ENCODE peak calls at places on chromosome 1, in five cellular contexts. One of them, this sample, is unnamed.
A peak's percentile ranks its signal among the peaks of the same experiment; 100 is the strongest.

GRCh38 chr1:66370462-66370907 is 163.5 kb upstream of the SGIP1 start:
- DNase-seq in psoas muscle: no peak
- DNase-seq in naive thymus-derived CD4-positive, alpha-beta T cell: no peak
- DNase-seq in T-helper 17 cell: no peak
- DNase-seq in Ammon's horn: no peak
- DNase-seq in this sample: no peak

GRCh38 chr1:201766117-201766863 is 62.7 kb upstream of the IPO9 start:
- DNase-seq in psoas muscle: peak; percentile 33
- DNase-seq in naive thymus-derived CD4-positive, alpha-beta T cell: no peak
- DNase-seq in T-helper 17 cell: no peak
- DNase-seq in Ammon's horn: no peak
- DNase-seq in this sample: no peak

GRCh38 chr1:205226868-205227583 is 720 bp upstream of the TMCC2 start:
- DNase-seq in psoas muscle: no peak
- DNase-seq in naive thymus-derived CD4-positive, alpha-beta T cell: no peak
- DNase-seq in T-helper 17 cell: no peak
- DNase-seq in Ammon's horn: no peak
- DNase-seq in this sample: no peak

GRCh38 chr1:39959651-39960333 is 4.8 kb downstream of the MFSD2A start:
- DNase-seq in psoas muscle: no peak
- DNase-seq in naive thymus-derived CD4-positive, alpha-beta T cell: no peak
- DNase-seq in T-helper 17 cell: no peak
- DNase-seq in Ammon's horn: no peak
- DNase-seq in this sample: no peak

GRCh38 chr1:207463571-207463970 is 9.4 kb downstream of the CR2 start:
- DNase-seq in psoas muscle: no peak
- DNase-seq in naive thymus-derived CD4-positive, alpha-beta T cell: no peak
- DNase-seq in T-helper 17 cell: no peak
- DNase-seq in Ammon's horn: no peak
- DNase-seq in this sample: no peak

GRCh38 chr1:111476761-111477309 is 3.1 kb downstream of the C1orf162 start:
- DNase-seq in psoas muscle: no peak
- DNase-seq in naive thymus-derived CD4-positive, alpha-beta T cell: no peak
- DNase-seq in T-helper 17 cell: peak; percentile 16
- DNase-seq in Ammon's horn: no peak
- DNase-seq in this sample: peak; percentile 7

GRCh38 chr1:76038306-76039004 is 36.1 kb upstream of the ST6GALNAC3 start:
- DNase-seq in psoas muscle: no peak
- DNase-seq in naive thymus-derived CD4-positive, alpha-beta T cell: no peak
- DNase-seq in T-helper 17 cell: no peak
- DNase-seq in Ammon's horn: no peak
- DNase-seq in this sample: no peak

GRCh38 chr1:40784771-40785151 is 1.2 kb downstream of the KCNQ4 start:
- DNase-seq in psoas muscle: no peak
- DNase-seq in naive thymus-derived CD4-positive, alpha-beta T cell: no peak
- DNase-seq in T-helper 17 cell: no peak
- DNase-seq in Ammon's horn: no peak
- DNase-seq in this sample: no peak

GRCh38 chr1:145806844-145807243 is 17.1 kb downstream of the RNF115 start:
- DNase-seq in psoas muscle: no peak
- DNase-seq in naive thymus-derived CD4-positive, alpha-beta T cell: no peak
- DNase-seq in T-helper 17 cell: no peak
- DNase-seq in Ammon's horn: no peak
- DNase-seq in this sample: no peak

GRCh38 chr1:164651378-164651951 is 92.5 kb downstream of the PBX1 start:
- DNase-seq in psoas muscle: no peak
- DNase-seq in naive thymus-derived CD4-positive, alpha-beta T cell: no peak
- DNase-seq in T-helper 17 cell: no peak
- DNase-seq in Ammon's horn: no peak
- DNase-seq in this sample: no peak

GRCh38 chr1:203531063-203531462 is 37.1 kb downstream of the OPTC start:
- DNase-seq in psoas muscle: no peak
- DNase-seq in naive thymus-derived CD4-positive, alpha-beta T cell: no peak
- DNase-seq in T-helper 17 cell: no peak
- DNase-seq in Ammon's horn: no peak
- DNase-seq in this sample: no peak

GRCh38 chr1:109786531-109787021 is 22.9 kb upstream of the EPS8L3 start:
- DNase-seq in psoas muscle: no peak
- DNase-seq in naive thymus-derived CD4-positive, alpha-beta T cell: no peak
- DNase-seq in T-helper 17 cell: no peak
- DNase-seq in Ammon's horn: no peak
- DNase-seq in this sample: no peak

GRCh38 chr1:39293375-39294070 is 89.0 kb downstream of the MACF1 start:
- DNase-seq in psoas muscle: no peak
- DNase-seq in naive thymus-derived CD4-positive, alpha-beta T cell: no peak
- DNase-seq in T-helper 17 cell: no peak
- DNase-seq in Ammon's horn: peak; percentile 56
- DNase-seq in this sample: no peak

GRCh38 chr1:162368451-162368850 is 8.2 kb downstream of the SPATA46 start:
- DNase-seq in psoas muscle: no peak
- DNase-seq in naive thymus-derived CD4-positive, alpha-beta T cell: no peak
- DNase-seq in T-helper 17 cell: no peak
- DNase-seq in Ammon's horn: no peak
- DNase-seq in this sample: no peak

This sample was measured in T-helper 1 cell.